ENCODE peak calls at places on chromosome 16, in ten cellular contexts. Z is NCI-H345; Q is upper lobe of right lung; K is mesothelial cell of epicardium; M is stromal cell of bone marrow; W is Calu3; P is activated naive CD4-positive, alpha-beta T cell; O is aorta; G is progenitor cell of endocrine pancreas; I is neuronal stem cell. D is an unnamed sample.

GRCh38 chr16:14485131-14485551 is 144.9 kb downstream of the PARN start:
- DNase-seq in Q (no peak), K (no peak), I (no peak), G (no peak), P (no peak), M (no peak), O (no peak), W (no peak), Z (no peak), D (no peak)

GRCh38 chr16:83913234-83913633 is 14.3 kb downstream of the MLYCD start:
- DNase-seq in W (no peak), O (no peak), K (no peak), I (no peak), G (no peak), Z (no peak), Q (no peak), M (no peak), P (no peak), D (no peak)

GRCh38 chr16:52573365-52574104 is 26.6 kb upstream of the TOX3 start:
- DNase-seq in M (no peak), W (peak; percentile 78), G (no peak), Q (no peak), O (no peak), I (no peak), Z (peak; percentile 26), P (no peak), K (no peak), D (no peak)

GRCh38 chr16:16150117-16150877 is 73.0 kb downstream of the ABCC6 start:
- DNase-seq in P (no peak), O (peak; percentile 84), M (no peak), G (no peak), Z (no peak), K (no peak), Q (no peak), I (no peak), W (no peak), D (no peak)

GRCh38 chr16:87463722-87464690 is 28.8 kb downstream of the ZCCHC14 start:
- DNase-seq in M (no peak), Q (no peak), P (no peak), O (no peak), G (no peak), W (no peak), K (no peak), I (no peak), Z (no peak), D (no peak)

GRCh38 chr16:30997887-30998711 is 12.3 kb downstream of the STX1B start:
- DNase-seq in I (no peak), Q (no peak), W (peak; percentile 47), M (peak; percentile 48), P (no peak), G (no peak), O (peak; percentile 80), Z (no peak), K (no peak), D (no peak)

GRCh38 chr16:4081577-4082021 is 34.6 kb downstream of the ADCY9 start:
- DNase-seq in W (no peak), P (peak; percentile 27), I (no peak), M (no peak), Z (no peak), G (no peak), O (no peak), Q (no peak), K (no peak), D (no peak)

GRCh38 chr16:5874899-5875298 is 777.3 kb upstream of the EEF2KMT start:
- DNase-seq in P (no peak), K (no peak), O (no peak), Q (no peak), G (no peak), I (no peak), W (no peak), M (no peak), Z (no peak), D (no peak)